ENCODE peak calls at places on chromosomes 7 and 10, in ten cellular contexts. O is non-pigmented ciliary epithelial cell; R is left ventricle myocardium inferior; E is lower leg skin; V is tibial nerve; Q is stimulated activated CD8-positive, alpha-beta memory T cell treated with anti-CD3 and anti-CD28 coated beads, Interleukin-4, amount 100 ng/mL, for 4 hours; Y is COR-L47; P is adipocyte; U is T-helper 2 cell; C is NCI-H526. B is an unnamed sample.

GRCh38 chr7:5001911-5002310 is 42.9 kb upstream of the MMD2 start:
- DNase-seq in O (no peak), R (no peak), E (no peak), V (no peak), Q (no peak), Y (no peak), P (no peak), U (no peak), C (no peak), B (no peak)

GRCh38 chr7:110877086-110877485 is 213.8 kb upstream of the LRRN3 start:
- DNase-seq in O (no peak), R (no peak), E (no peak), V (no peak), Q (no peak), Y (no peak), P (no peak), U (no peak), C (no peak), B (no peak)

GRCh38 chr7:146053492-146053891 is 63.1 kb upstream of the CNTNAP2 start:
- DNase-seq in O (no peak), R (no peak), E (no peak), V (no peak), Q (no peak), Y (no peak), P (no peak), U (no peak), C (no peak), B (no peak)

GRCh38 chr10:16441106-16441850 is 4.5 kb downstream of the PTER start:
- DNase-seq in O (no peak), R (no peak), E (no peak), V (no peak), Q (no peak), Y (no peak), P (peak), U (no peak), C (no peak), B (no peak)

GRCh38 chr7:30726296-30727006 is 25.5 kb upstream of the INMT start:
- DNase-seq in O (no peak), R (no peak), E (no peak), V (no peak), Q (no peak), Y (no peak), P (no peak), U (no peak), C (peak), B (no peak)

GRCh38 chr10:99531696-99532050 is 1.1 kb upstream of the NKX2-3 start:
- DNase-seq in O (no peak), R (no peak), E (no peak), V (no peak), Q (no peak), Y (no peak), P (no peak), U (no peak), C (no peak), B (no peak)

GRCh38 chr7:157136372-157136771 is 2.4 kb upstream of the UBE3C start:
- DNase-seq in O (peak), R (no peak), E (no peak), V (no peak), Q (no peak), Y (no peak), P (peak), U (no peak), C (peak), B (peak)

GRCh38 chr7:70717553-70718248 is 414.2 kb upstream of the GALNT17 start:
- DNase-seq in O (no peak), R (no peak), E (no peak), V (no peak), Q (no peak), Y (no peak), P (no peak), U (no peak), C (no peak), B (no peak)

GRCh38 chr7:140609646-140610045 is 31.0 kb downstream of the DENND2A start:
- DNase-seq in O (no peak), R (no peak), E (no peak), V (no peak), Q (no peak), Y (no peak), P (peak), U (no peak), C (no peak), B (no peak)

GRCh38 chr7:102220929-102221850 is 65.5 kb upstream of the SH2B2 start:
- DNase-seq in O (no peak), R (no peak), E (no peak), V (no peak), Q (no peak), Y (no peak), P (no peak), U (no peak), C (no peak), B (peak)

GRCh38 chr7:43572516-43573049 is 10.3 kb upstream of the STK17A start:
- DNase-seq in O (peak), R (no peak), E (peak), V (peak), Q (peak), Y (no peak), P (peak), U (no peak), C (no peak), B (peak)

GRCh38 chr10:85995791-85996190 is 370.8 kb downstream of the GRID1 start:
- DNase-seq in O (no peak), R (no peak), E (no peak), V (no peak), Q (no peak), Y (no peak), P (peak), U (no peak), C (peak), B (peak)

GRCh38 chr10:105993609-105994008 is 1170.9 kb downstream of the SORCS1 start:
- DNase-seq in O (no peak), R (no peak), E (no peak), V (no peak), Q (no peak), Y (no peak), P (no peak), U (no peak), C (no peak), B (no peak)

GRCh38 chr7:27835408-27835807 is 95.4 kb downstream of the TAX1BP1 start:
- DNase-seq in O (no peak), R (no peak), E (no peak), V (no peak), Q (no peak), Y (no peak), P (no peak), U (no peak), C (no peak), B (peak)

GRCh38 chr7:95342642-95343252 is 18.4 kb upstream of the PON1 start:
- DNase-seq in O (no peak), R (no peak), E (no peak), V (no peak), Q (no peak), Y (no peak), P (no peak), U (no peak), C (no peak), B (peak)

GRCh38 chr7:130276796-130277762 is 10.4 kb downstream of the CPA2 start:
- DNase-seq in O (no peak), R (no peak), E (no peak), V (no peak), Q (no peak), Y (no peak), P (peak), U (no peak), C (no peak), B (no peak)

GRCh38 chr7:13834328-13834761 is 155.1 kb downstream of the ETV1 start:
- DNase-seq in O (no peak), R (no peak), E (no peak), V (no peak), Q (no peak), Y (no peak), P (peak), U (no peak), C (no peak), B (no peak)

GRCh38 chr7:73974101-73974947 is 53.6 kb upstream of the ELN start:
- DNase-seq in O (no peak), R (no peak), E (no peak), V (no peak), Q (no peak), Y (no peak), P (no peak), U (no peak), C (no peak), B (no peak)

GRCh38 chr7:142842251-142842766 is 12.6 kb upstream of the EPHB6 start:
- DNase-seq in O (no peak), R (no peak), E (no peak), V (no peak), Q (no peak), Y (no peak), P (no peak), U (no peak), C (no peak), B (no peak)

GRCh38 chr7:158067931-158068482 is 519.6 kb downstream of the PTPRN2 start:
- DNase-seq in O (no peak), R (no peak), E (no peak), V (no peak), Q (no peak), Y (no peak), P (no peak), U (no peak), C (no peak), B (no peak)

GRCh38 chr10:96496281-96496925 is 17.3 kb downstream of the TLL2 start:
- DNase-seq in O (no peak), R (no peak), E (no peak), V (no peak), Q (no peak), Y (no peak), P (peak), U (no peak), C (no peak), B (peak)

GRCh38 chr7:140028311-140028710 is 34.4 kb downstream of the PARP12 start:
- DNase-seq in O (no peak), R (no peak), E (no peak), V (no peak), Q (no peak), Y (no peak), P (no peak), U (no peak), C (no peak), B (no peak)

GRCh38 chr10:87861034-87861433 is 2.3 kb downstream of the KLLN start:
- DNase-seq in O (no peak), R (no peak), E (no peak), V (no peak), Q (no peak), Y (no peak), P (no peak), U (no peak), C (no peak), B (no peak)

GRCh38 chr10:62691331-62691730 is 113.2 kb upstream of the ADO start:
- DNase-seq in O (no peak), R (no peak), E (no peak), V (no peak), Q (no peak), Y (no peak), P (no peak), U (no peak), C (no peak), B (no peak)

GRCh38 chr10:91287276-91287675 is 66.8 kb downstream of the PCGF5 start:
- DNase-seq in O (no peak), R (no peak), E (no peak), V (no peak), Q (no peak), Y (no peak), P (no peak), U (no peak), C (no peak), B (peak)

GRCh38 chr7:90119178-90119971 is 34.9 kb upstream of the STEAP1 start:
- DNase-seq in O (no peak), R (peak), E (no peak), V (no peak), Q (peak), Y (no peak), P (peak), U (peak), C (peak), B (peak)

GRCh38 chr10:46291817-46292572 is 5.2 kb downstream of the ANTXRL start:
- DNase-seq in O (no peak), R (no peak), E (no peak), V (no peak), Q (no peak), Y (no peak), P (no peak), U (no peak), C (no peak), B (no peak)

GRCh38 chr7:94969434-94970084 is 62.2 kb downstream of the PPP1R9A start:
- DNase-seq in O (no peak), R (no peak), E (no peak), V (no peak), Q (no peak), Y (no peak), P (no peak), U (no peak), C (no peak), B (no peak)

GRCh38 chr10:84179059-84179710 is 5.6 kb downstream of the GPR15LG start:
- DNase-seq in O (no peak), R (no peak), E (peak), V (no peak), Q (no peak), Y (peak), P (peak), U (peak), C (peak), B (peak)

GRCh38 chr10:35821339-35821911 is 179.3 kb upstream of the FZD8 start:
- DNase-seq in O (no peak), R (no peak), E (no peak), V (no peak), Q (no peak), Y (no peak), P (no peak), U (no peak), C (no peak), B (no peak)

GRCh38 chr7:111089822-111090426 is 1.0 kb upstream of the LRRN3 start:
- DNase-seq in O (no peak), R (no peak), E (no peak), V (no peak), Q (no peak), Y (peak), P (peak), U (no peak), C (peak), B (peak)

GRCh38 chr7:305410-306151 is 15.6 kb downstream of the FOXL3 start:
- DNase-seq in O (no peak), R (no peak), E (no peak), V (no peak), Q (no peak), Y (no peak), P (no peak), U (no peak), C (no peak), B (no peak)

GRCh38 chr7:120960714-120961113 is 10.1 kb downstream of the ING3 start:
- DNase-seq in O (no peak), R (no peak), E (no peak), V (no peak), Q (no peak), Y (no peak), P (no peak), U (no peak), C (no peak), B (no peak)